ENCODE peak calls at places on chromosome 22, in five cellular contexts. K is Panc1; R is stimulated activated CD8-positive, alpha-beta memory T cell treated with anti-CD3 and anti-CD28 coated beads, Interleukin-4, amount 100 ng/mL, for 4 hours; E is HCEC 1CT; D is HFF-Myc. M is an unnamed sample.

GRCh38 chr22:47196881-47197701 is 434.6 kb downstream of the TBC1D22A start:
- DNase-seq in K (no peak), R (no peak), E (no peak), D (no peak), M (no peak)

GRCh38 chr22:19709063-19709769 is 5.1 kb upstream of the SEPTIN5 start:
- DNase-seq in K (no peak), R (no peak), E (no peak), D (no peak), M (no peak)

GRCh38 chr22:39900306-39901227 is at the start of gene GRAP2:
- DNase-seq in K (no peak), R (peak), E (no peak), D (no peak), M (no peak)

GRCh38 chr22:45948081-45948648 is 28.8 kb downstream of the WNT7B start:
- DNase-seq in K (no peak), R (no peak), E (no peak), D (no peak), M (no peak)

GRCh38 chr22:38289583-38290082 is 16.8 kb upstream of the TMEM184B start:
- DNase-seq in K (no peak), R (no peak), E (no peak), D (no peak), M (no peak)

GRCh38 chr22:42919199-42919598 is 62.1 kb upstream of the ARFGAP3 start:
- DNase-seq in K (no peak), R (no peak), E (peak), D (no peak), M (no peak)

GRCh38 chr22:47779474-47779873 is 1017.0 kb downstream of the TBC1D22A start:
- DNase-seq in K (no peak), R (no peak), E (no peak), D (no peak), M (no peak)

GRCh38 chr22:42906605-42907338 is 49.7 kb upstream of the ARFGAP3 start:
- DNase-seq in K (no peak), R (no peak), E (no peak), D (no peak), M (peak)

GRCh38 chr22:45235101-45235777 is 5.5 kb downstream of the KIAA0930 start:
- DNase-seq in K (no peak), R (no peak), E (no peak), D (no peak), M (no peak)

GRCh38 chr22:49211176-49211575 is 616.5 kb downstream of the BRD1 start:
- DNase-seq in K (no peak), R (no peak), E (no peak), D (no peak), M (no peak)

GRCh38 chr22:32920032-32920628 is 118.6 kb downstream of the TIMP3 start:
- DNase-seq in K (no peak), R (no peak), E (no peak), D (no peak), M (no peak)

GRCh38 chr22:44143117-44143495 is 37.6 kb upstream of the PARVG start:
- DNase-seq in K (no peak), R (no peak), E (no peak), D (no peak), M (no peak)

GRCh38 chr22:23380911-23381310 is 199.2 kb downstream of the IGLL1 start:
- DNase-seq in K (no peak), R (no peak), E (no peak), D (no peak), M (no peak)

GRCh38 chr22:22047266-22047665 is 64.7 kb upstream of the TOP3B start:
- DNase-seq in K (no peak), R (no peak), E (no peak), D (no peak), M (no peak)